ENCODE peak calls at places on chromosome 10, in five cellular contexts. One of them, this sample, is unnamed.

GRCh38 chr10:59508296-59508695 is 145.9 kb upstream of the FAM13C start:
- DNase-seq in HCT116: peak
- DNase-seq in A549: no peak
- DNase-seq in H1: no peak
- DNase-seq in IMR-90: peak
- DNase-seq in this sample: no peak

GRCh38 chr10:43040482-43041256 is 36.2 kb upstream of the RET start:
- DNase-seq in HCT116: no peak
- DNase-seq in A549: no peak
- DNase-seq in H1: no peak
- DNase-seq in IMR-90: no peak
- DNase-seq in this sample: no peak

GRCh38 chr10:83961620-83962019 is 177.7 kb upstream of the GHITM start:
- DNase-seq in HCT116: no peak
- DNase-seq in A549: no peak
- DNase-seq in H1: no peak
- DNase-seq in IMR-90: no peak
- DNase-seq in this sample: no peak

GRCh38 chr10:95788830-95789229 is 32.9 kb downstream of the ENTPD1 start:
- DNase-seq in HCT116: no peak
- DNase-seq in A549: no peak
- DNase-seq in H1: no peak
- DNase-seq in IMR-90: peak
- DNase-seq in this sample: no peak

GRCh38 chr10:125928928-125929585 is 32.7 kb downstream of the FANK1 start:
- DNase-seq in HCT116: no peak
- DNase-seq in A549: no peak
- DNase-seq in H1: no peak
- DNase-seq in IMR-90: no peak
- DNase-seq in this sample: no peak

GRCh38 chr10:29210469-29210868 is 78.4 kb upstream of the LYZL1 start:
- DNase-seq in HCT116: no peak
- DNase-seq in A549: no peak
- DNase-seq in H1: no peak
- DNase-seq in IMR-90: no peak
- DNase-seq in this sample: no peak

GRCh38 chr10:103917326-103918052 is 495 bp downstream of the STN1 start:
- DNase-seq in HCT116: no peak
- DNase-seq in A549: peak
- DNase-seq in H1: no peak
- DNase-seq in IMR-90: peak
- DNase-seq in this sample: peak

GRCh38 chr10:86261470-86261869 is 105.1 kb downstream of the GRID1 start:
- DNase-seq in HCT116: no peak
- DNase-seq in A549: no peak
- DNase-seq in H1: no peak
- DNase-seq in IMR-90: no peak
- DNase-seq in this sample: no peak

GRCh38 chr10:31146496-31147219 is 115.0 kb upstream of the ZNF438 start:
- DNase-seq in HCT116: peak
- DNase-seq in A549: peak
- DNase-seq in H1: no peak
- DNase-seq in IMR-90: peak
- DNase-seq in this sample: no peak

GRCh38 chr10:50634479-50634878 is 10.7 kb upstream of the SGMS1 start:
- DNase-seq in HCT116: no peak
- DNase-seq in A549: no peak
- DNase-seq in H1: no peak
- DNase-seq in IMR-90: no peak
- DNase-seq in this sample: no peak

GRCh38 chr10:103535595-103535994 is 42.1 kb downstream of the NEURL1 start:
- DNase-seq in HCT116: no peak
- DNase-seq in A549: no peak
- DNase-seq in H1: no peak
- DNase-seq in IMR-90: no peak
- DNase-seq in this sample: no peak

GRCh38 chr10:30943451-30943850 is 88.2 kb downstream of the ZNF438 start:
- DNase-seq in HCT116: no peak
- DNase-seq in A549: no peak
- DNase-seq in H1: no peak
- DNase-seq in IMR-90: no peak
- DNase-seq in this sample: no peak

GRCh38 chr10:82821043-82821442 is 946.0 kb downstream of the NRG3 start:
- DNase-seq in HCT116: no peak
- DNase-seq in A549: no peak
- DNase-seq in H1: no peak
- DNase-seq in IMR-90: no peak
- DNase-seq in this sample: no peak

GRCh38 chr10:64571053-64571452 is 1049.9 kb downstream of the REEP3 start:
- DNase-seq in HCT116: no peak
- DNase-seq in A549: no peak
- DNase-seq in H1: no peak
- DNase-seq in IMR-90: no peak
- DNase-seq in this sample: no peak

GRCh38 chr10:64576497-64576896 is 1055.3 kb downstream of the REEP3 start:
- DNase-seq in HCT116: no peak
- DNase-seq in A549: no peak
- DNase-seq in H1: no peak
- DNase-seq in IMR-90: no peak
- DNase-seq in this sample: no peak

GRCh38 chr10:64573625-64574325 is 1052.6 kb downstream of the REEP3 start:
- DNase-seq in HCT116: no peak
- DNase-seq in A549: no peak
- DNase-seq in H1: no peak
- DNase-seq in IMR-90: no peak
- DNase-seq in this sample: peak

DNA sequence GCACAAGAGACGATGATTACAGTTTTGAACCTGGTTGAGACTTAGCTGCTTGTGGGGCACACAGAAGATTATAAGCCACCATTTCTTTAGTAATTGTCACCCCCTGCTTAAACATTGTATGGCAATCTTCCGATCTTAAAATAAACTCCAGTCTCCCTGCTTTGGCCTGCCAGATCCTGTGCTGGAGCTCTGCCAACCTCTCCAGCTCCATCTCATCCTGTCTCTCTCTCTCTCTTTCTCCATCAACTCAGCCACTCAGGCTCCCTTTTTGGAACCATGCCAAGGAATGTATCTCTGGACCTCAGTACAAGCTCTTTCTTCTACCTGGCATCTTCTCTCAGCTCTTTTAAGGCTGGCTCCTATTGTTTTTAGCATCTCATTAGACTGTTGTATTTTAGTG is 1053.2 kb downstream of the REEP3 start:
- DNase-seq in HCT116: no peak
- DNase-seq in A549: no peak
- DNase-seq in H1: no peak
- DNase-seq in IMR-90: no peak
- DNase-seq in this sample: no peak
- TF ChIP-seq RAD21 in HCT116: no peak
- TF ChIP-seq RAD21 in A549: no peak
- TF ChIP-seq RAD21 in H1: no peak
- TF ChIP-seq RAD21 in IMR-90: no peak
- TF ChIP-seq RAD21 in this sample: no peak

DNA sequence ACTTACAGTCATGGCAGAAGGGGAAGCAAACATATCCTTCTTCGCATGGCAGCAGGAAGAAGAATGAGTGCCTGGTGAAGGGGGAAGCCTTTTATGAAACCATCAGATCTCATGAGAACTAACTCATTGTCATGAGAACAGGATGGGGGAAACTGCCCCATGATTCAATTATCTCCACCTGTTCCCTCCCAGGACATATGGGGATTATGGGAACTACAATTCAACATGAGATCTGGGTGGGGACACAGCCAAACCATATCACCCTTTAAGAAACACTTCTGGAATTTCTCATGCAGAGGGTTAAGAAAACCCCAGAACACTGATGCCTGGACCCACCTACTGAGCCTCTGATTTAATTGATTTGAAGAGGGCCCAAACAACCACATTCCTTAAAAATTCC is 63.3 kb upstream of the DNAJB12 start:
- DNase-seq in HCT116: no peak
- DNase-seq in A549: no peak
- DNase-seq in H1: no peak
- DNase-seq in IMR-90: no peak
- DNase-seq in this sample: no peak
- TF ChIP-seq RAD21 in HCT116: no peak
- TF ChIP-seq RAD21 in A549: no peak
- TF ChIP-seq RAD21 in H1: no peak
- TF ChIP-seq RAD21 in IMR-90: no peak
- TF ChIP-seq RAD21 in this sample: no peak

DNA sequence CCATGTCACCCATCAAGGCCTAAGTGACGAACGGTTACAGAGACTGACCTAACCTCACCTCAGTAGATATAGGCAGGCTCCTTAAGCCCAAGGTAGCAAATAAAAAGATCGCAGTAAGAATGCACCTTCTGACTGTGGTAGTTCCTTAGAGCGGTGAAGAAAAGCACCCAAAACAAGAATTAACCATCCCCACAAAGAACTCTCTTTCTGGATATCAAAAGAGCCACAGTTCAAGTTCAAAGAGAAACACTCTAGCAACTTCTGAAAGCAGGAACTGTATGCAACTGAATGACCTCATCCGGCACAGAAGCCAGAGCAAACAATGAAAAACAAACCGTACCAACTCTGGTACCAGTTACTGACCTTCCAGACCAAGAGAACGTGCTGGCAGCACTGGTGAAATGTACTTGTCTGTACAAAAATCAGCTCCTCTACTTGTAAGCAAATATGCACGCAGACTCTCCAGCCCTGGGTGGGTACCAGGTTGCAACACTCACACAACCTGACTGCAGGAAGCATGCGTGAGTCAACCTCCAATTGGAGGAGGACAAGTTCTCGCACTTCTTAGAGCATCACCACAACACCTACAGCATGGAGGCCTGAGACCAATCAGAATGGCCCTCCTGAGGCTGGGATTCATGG is 202.7 kb downstream of the FAM107B start:
- DNase-seq in HCT116: no peak
- DNase-seq in A549: peak
- DNase-seq in H1: no peak
- DNase-seq in IMR-90: peak
- DNase-seq in this sample: peak
- TF ChIP-seq RAD21 in HCT116: no peak
- TF ChIP-seq RAD21 in A549: peak
- TF ChIP-seq RAD21 in H1: no peak
- TF ChIP-seq RAD21 in IMR-90: no peak
- TF ChIP-seq RAD21 in this sample: no peak

GRCh38 chr10:123429631-123430257 is 236.4 kb upstream of the GPR26 start:
- DNase-seq in HCT116: no peak
- DNase-seq in A549: no peak
- DNase-seq in H1: no peak
- DNase-seq in IMR-90: no peak
- DNase-seq in this sample: no peak
- TF ChIP-seq RAD21 in HCT116: no peak
- TF ChIP-seq RAD21 in A549: no peak
- TF ChIP-seq RAD21 in H1: no peak
- TF ChIP-seq RAD21 in IMR-90: no peak
- TF ChIP-seq RAD21 in this sample: no peak

DNA sequence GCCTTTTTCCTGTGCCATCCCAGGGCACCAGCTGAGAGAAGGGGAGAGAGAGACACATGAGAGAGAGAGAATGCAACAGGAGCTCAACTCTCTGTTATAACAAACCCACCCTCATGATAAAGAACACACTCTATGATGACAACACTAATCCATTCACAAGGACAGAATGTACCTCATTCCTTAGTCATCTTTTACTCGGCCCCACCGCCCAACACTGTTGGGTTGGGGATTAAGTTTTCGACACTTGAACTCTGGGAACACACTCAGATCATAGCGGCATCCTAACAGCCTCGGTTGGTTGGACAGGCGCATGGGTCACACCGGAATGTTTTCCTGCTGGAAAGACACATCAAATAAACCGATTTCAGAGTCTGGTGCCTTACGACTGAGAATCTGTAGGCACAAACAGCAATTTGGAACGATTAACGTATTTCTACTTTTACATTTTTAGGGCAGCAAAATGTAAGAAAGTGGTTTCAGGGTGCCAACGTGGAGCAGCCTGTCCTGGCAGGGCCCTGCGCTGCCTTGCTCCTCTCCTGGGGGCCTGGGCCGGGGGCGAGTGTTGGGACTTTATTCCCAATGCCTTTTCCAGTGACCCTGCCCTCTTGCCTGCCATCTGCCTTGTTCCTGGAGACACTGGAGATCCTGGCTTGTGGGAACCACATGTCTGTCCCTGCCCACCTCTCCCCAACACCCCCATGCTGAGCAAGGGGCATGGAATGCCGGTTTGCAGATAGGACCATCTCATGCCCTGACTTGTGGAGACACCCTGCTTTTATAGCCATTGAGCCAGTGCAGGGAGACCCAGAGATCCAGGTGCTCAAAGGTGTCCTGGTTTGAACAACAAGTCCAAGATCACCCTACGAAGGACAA is 287.0 kb downstream of the TCERG1L start:
- DNase-seq in HCT116: no peak
- DNase-seq in A549: no peak
- DNase-seq in H1: no peak
- DNase-seq in IMR-90: no peak
- DNase-seq in this sample: no peak
- TF ChIP-seq RAD21 in HCT116: no peak
- TF ChIP-seq RAD21 in A549: no peak
- TF ChIP-seq RAD21 in H1: no peak
- TF ChIP-seq RAD21 in IMR-90: no peak
- TF ChIP-seq RAD21 in this sample: no peak

This sample was measured in HepG2.